ENCODE peak calls at places on chromosomes 3 and 15, in eight cellular contexts. P is cardiac fibroblast, W is heart left ventricle, H is Panc1, L is HFF-Myc, Z is GM06990, J is brain microvascular endothelial cell, A is ovary. R is an unnamed sample.

GRCh38 chr15:77145370-77145769 is 74.5 kb upstream of the TSPAN3 start:
- DNase-seq in Z (no peak), H (no peak), W (no peak), J (no peak), A (no peak), L (no peak), P (no peak), R (no peak)

GRCh38 chr15:89226359-89227221 is 5.2 kb upstream of the RLBP1 start:
- DNase-seq in L (no peak), A (no peak), W (no peak), H (no peak), Z (no peak), J (no peak), P (no peak), R (no peak)

GRCh38 chr3:9497821-9498565 is 55.6 kb downstream of the LHFPL4 start:
- DNase-seq in H (no peak), P (no peak), L (no peak), Z (no peak), A (no peak), W (no peak), J (peak; percentile 9), R (no peak)

GRCh38 chr15:34616613-34617012 is 33.2 kb upstream of the GOLGA8B start:
- DNase-seq in W (no peak), L (no peak), J (peak; percentile 62), H (no peak), P (peak; percentile 39), A (no peak), Z (no peak), R (peak; percentile 17)

GRCh38 chr3:49456417-49456816 is 13.7 kb upstream of the DAG1 start:
- DNase-seq in H (no peak), A (no peak), Z (no peak), J (peak; percentile 18), P (peak; percentile 33), W (no peak), L (no peak), R (no peak)

GRCh38 chr3:181326637-181327223 is 337.2 kb upstream of the DNAJC19 start:
- DNase-seq in Z (no peak), A (no peak), W (no peak), J (peak; percentile 1), H (peak; percentile 8), P (peak; percentile 25), L (no peak), R (no peak)

GRCh38 chr3:110352841-110353595 is 718.6 kb upstream of the NECTIN3 start:
- DNase-seq in W (no peak), P (peak; percentile 28), H (no peak), J (no peak), Z (no peak), L (no peak), A (no peak), R (no peak)

GRCh38 chr3:78629544-78629943 is 1138.3 kb downstream of the ROBO1 start:
- DNase-seq in L (no peak), J (no peak), A (no peak), H (no peak), P (no peak), W (no peak), Z (no peak), R (no peak)

GRCh38 chr15:85649372-85649771 is 145.4 kb downstream of the KLHL25 start:
- DNase-seq in P (peak; percentile 91), A (no peak), W (no peak), Z (peak; percentile 43), L (peak; percentile 62), H (peak; percentile 36), J (peak; percentile 86), R (peak; percentile 80)

GRCh38 chr3:27171113-27171512 is 198.1 kb downstream of the NEK10 start:
- DNase-seq in H (no peak), A (no peak), P (no peak), L (no peak), J (no peak), W (no peak), Z (peak; percentile 9), R (no peak)

GRCh38 chr3:30195352-30195751 is 411.0 kb upstream of the TGFBR2 start:
- DNase-seq in W (no peak), P (no peak), Z (no peak), J (no peak), A (no peak), L (no peak), H (no peak), R (no peak)

GRCh38 chr15:98147415-98147814 is 186.9 kb downstream of the ARRDC4 start:
- DNase-seq in Z (no peak), A (no peak), W (no peak), L (no peak), H (no peak), P (no peak), J (no peak), R (no peak)

GRCh38 chr15:27359586-27359985 is 388.6 kb downstream of the GABRG3 start:
- DNase-seq in J (no peak), A (no peak), P (no peak), H (no peak), Z (no peak), W (no peak), L (no peak), R (no peak)

GRCh38 chr15:39140060-39140604 is 440.7 kb upstream of the THBS1 start:
- DNase-seq in J (peak; percentile 92), P (peak; percentile 94), A (no peak), L (peak; percentile 87), W (no peak), H (no peak), Z (no peak), R (peak; percentile 89)

GRCh38 chr15:91376016-91376415 is 276.0 kb downstream of the SV2B start:
- DNase-seq in Z (no peak), H (no peak), J (no peak), A (no peak), W (no peak), L (no peak), P (no peak), R (no peak)

GRCh38 chr3:190003730-190004129 is 117.0 kb downstream of the P3H2 start:
- DNase-seq in Z (no peak), P (peak; percentile 64), A (no peak), J (peak; percentile 78), W (no peak), L (peak; percentile 61), H (peak; percentile 95), R (peak; percentile 73)

GRCh38 chr3:190562866-190563525 is 49.1 kb downstream of the IL1RAP start:
- DNase-seq in J (no peak), H (no peak), A (no peak), L (no peak), P (peak; percentile 34), W (no peak), Z (no peak), R (no peak)

GRCh38 chr3:177201707-177202397 is 4.6 kb upstream of the TBL1XR1 start:
- DNase-seq in J (peak; percentile 42), H (no peak), P (no peak), A (no peak), W (no peak), L (no peak), Z (peak; percentile 57), R (no peak)

GRCh38 chr3:98612587-98612986 is 19.2 kb upstream of the CPOX start:
- DNase-seq in L (no peak), Z (peak; percentile 57), J (no peak), H (no peak), W (no peak), A (no peak), P (peak; percentile 10), R (no peak)

GRCh38 chr3:128784228-128784627 is 58.2 kb downstream of the RAB7A start:
- DNase-seq in P (no peak), A (no peak), Z (no peak), L (no peak), H (no peak), W (peak; percentile 74), J (no peak), R (no peak)

GRCh38 chr15:38652998-38653397 is 88.4 kb upstream of the RASGRP1 start:
- DNase-seq in W (no peak), Z (no peak), P (no peak), J (no peak), L (no peak), A (no peak), H (no peak), R (no peak)

GRCh38 chr3:10994311-10994710 is 1.8 kb downstream of the SLC6A1 start:
- DNase-seq in J (no peak), A (no peak), Z (no peak), H (no peak), W (no peak), P (no peak), L (no peak), R (no peak)

GRCh38 chr3:178435575-178435974 is 100.7 kb upstream of the KCNMB2 start:
- DNase-seq in W (no peak), Z (no peak), P (no peak), A (no peak), J (no peak), H (no peak), L (no peak), R (no peak)

GRCh38 chr3:8303466-8303865 is 198.2 kb upstream of the LMCD1 start:
- DNase-seq in H (no peak), L (no peak), Z (no peak), P (no peak), A (no peak), W (no peak), J (no peak), R (no peak)

GRCh38 chr3:153752405-153753027 is 368.7 kb upstream of the ARHGEF26 start:
- DNase-seq in P (peak; percentile 23), H (no peak), L (no peak), A (no peak), W (no peak), J (no peak), Z (no peak), R (no peak)

DNA sequence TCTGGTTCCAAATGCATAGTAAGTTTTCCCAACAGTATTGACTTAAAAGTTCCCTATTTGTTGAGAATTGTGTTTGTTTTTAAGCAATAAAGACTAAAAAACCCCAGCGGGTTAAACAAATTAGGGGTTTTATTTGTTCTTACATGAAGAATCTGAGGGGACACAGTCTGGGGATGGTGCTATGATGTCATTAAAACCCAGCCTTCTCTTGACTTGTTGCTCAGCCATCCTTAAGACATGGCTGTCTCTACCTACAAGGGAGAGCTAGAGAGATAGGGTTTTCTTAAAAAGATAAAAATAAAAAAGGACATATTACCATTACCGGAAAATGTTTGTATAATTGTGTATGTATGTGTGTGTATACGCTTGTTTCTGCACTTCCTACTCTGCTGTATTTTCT is 11.7 kb upstream of the ARL14 start:
- DNase-seq in H (no peak), L (no peak), P (no peak), A (no peak), Z (peak; percentile 26), J (no peak), W (no peak), R (no peak)
- H3K4me3 ChIP-seq in H (no peak overlapping the region), L (no peak overlapping the region), P (no peak overlapping the region), A (no peak overlapping the region), Z (peak overlapping the region; percentile 63), J (no peak overlapping the region), W (no peak overlapping the region), R (no peak overlapping the region)

GRCh38 chr15:100881573-100882336 is 2.1 kb downstream of the ALDH1A3 start:
- DNase-seq in Z (no peak), A (no peak), J (no peak), H (no peak), P (no peak), W (no peak), L (no peak), R (no peak)
- H3K4me3 ChIP-seq in Z (no peak overlapping the region), A (no peak overlapping the region), J (no peak overlapping the region), H (peak overlapping the region; percentile 81), P (no peak overlapping the region), W (no peak overlapping the region), L (no peak overlapping the region), R (no peak overlapping the region)

GRCh38 chr3:37241880-37242279 is 67.5 kb upstream of the LRRFIP2 start:
- DNase-seq in H (no peak), L (no peak), P (no peak), W (peak; percentile 34), J (no peak), A (no peak), Z (no peak), R (no peak)
- H3K4me3 ChIP-seq in H (no peak overlapping the region), L (no peak overlapping the region), P (no peak overlapping the region), W (peak overlapping the region; percentile 98), J (no peak overlapping the region), A (no peak overlapping the region), Z (no peak overlapping the region), R (no peak overlapping the region)

GRCh38 chr15:64893481-64894394 is 18.0 kb upstream of the ANKDD1A start:
- DNase-seq in L (peak; percentile 66), H (no peak), A (peak; percentile 93), J (peak; percentile 91), P (peak; percentile 97), W (peak; percentile 97), Z (peak; percentile 97), R (peak; percentile 89)
- H3K4me3 ChIP-seq in L (no peak overlapping the region), H (no peak overlapping the region), A (peak overlapping the region; percentile 19), J (no peak overlapping the region), P (no peak overlapping the region), W (peak overlapping the region; percentile 34), Z (peak overlapping the region; percentile 65), R (no peak overlapping the region)